ENCODE peak calls at places on chromosomes 16 and 17, in eight cellular contexts. L, M, Q, S, O, G, Z and I are unnamed samples. For H3K4me1, the result is how much of the 10 kb centered on the place peaks cover.

GRCh38 chr16:31331141-31331764 is 23.7 kb upstream of the ITGAX start:
- DNase-seq in L (peak), M (no peak), Q (no peak), S (peak), O (peak), G (peak), Z (no peak), I (peak)

GRCh38 chr17:47955497-47956461 is 1.9 kb downstream of the PRR15L start:
- DNase-seq in L (no peak), M (no peak), Q (no peak), S (no peak), O (no peak), G (no peak), Z (no peak), I (peak)

GRCh38 chr17:75105269-75106080 is 4.3 kb upstream of the ARMC7 start:
- DNase-seq in L (no peak), M (no peak), Q (no peak), S (peak), O (peak), G (peak), Z (no peak), I (no peak)

GRCh38 chr17:21689604-21690003 is 2.7 kb upstream of the KCNJ18 start:
- DNase-seq in L (no peak), M (no peak), Q (no peak), S (no peak), O (peak), G (no peak), Z (peak), I (peak)

GRCh38 chr17:145671-146541 is 8.5 kb downstream of the SCGB1C2 start:
- DNase-seq in L (no peak), M (no peak), Q (no peak), S (no peak), O (peak), G (no peak), Z (peak), I (peak)

GRCh38 chr17:38915639-38915995 is 9.8 kb upstream of the LASP1NB start:
- DNase-seq in L (no peak), M (peak), Q (no peak), S (peak), O (no peak), G (no peak), Z (no peak), I (peak)

GRCh38 chr17:55295411-55296170 is 30.8 kb downstream of the HLF start:
- DNase-seq in L (no peak), M (peak), Q (peak), S (peak), O (no peak), G (peak), Z (no peak), I (no peak)

GRCh38 chr17:55272711-55273578 is 8.2 kb downstream of the HLF start:
- DNase-seq in L (no peak), M (no peak), Q (no peak), S (no peak), O (no peak), G (no peak), Z (no peak), I (no peak)

GRCh38 chr17:549197-550040 is 165.2 kb downstream of the VPS53 start:
- DNase-seq in L (no peak), M (no peak), Q (no peak), S (no peak), O (peak), G (no peak), Z (no peak), I (no peak)

GRCh38 chr16:11495066-11495407 is 91.7 kb downstream of the LITAF start:
- DNase-seq in L (no peak), M (no peak), Q (no peak), S (no peak), O (peak), G (no peak), Z (no peak), I (no peak)

GRCh38 chr17:46144246-46144645 is 49.0 kb downstream of the KANSL1 start:
- DNase-seq in L (no peak), M (no peak), Q (no peak), S (no peak), O (no peak), G (no peak), Z (no peak), I (no peak)

GRCh38 chr17:70076189-70076588 is 1.2 kb downstream of the KCNJ16 start:
- DNase-seq in L (no peak), M (no peak), Q (no peak), S (no peak), O (no peak), G (no peak), Z (no peak), I (no peak)

DNA sequence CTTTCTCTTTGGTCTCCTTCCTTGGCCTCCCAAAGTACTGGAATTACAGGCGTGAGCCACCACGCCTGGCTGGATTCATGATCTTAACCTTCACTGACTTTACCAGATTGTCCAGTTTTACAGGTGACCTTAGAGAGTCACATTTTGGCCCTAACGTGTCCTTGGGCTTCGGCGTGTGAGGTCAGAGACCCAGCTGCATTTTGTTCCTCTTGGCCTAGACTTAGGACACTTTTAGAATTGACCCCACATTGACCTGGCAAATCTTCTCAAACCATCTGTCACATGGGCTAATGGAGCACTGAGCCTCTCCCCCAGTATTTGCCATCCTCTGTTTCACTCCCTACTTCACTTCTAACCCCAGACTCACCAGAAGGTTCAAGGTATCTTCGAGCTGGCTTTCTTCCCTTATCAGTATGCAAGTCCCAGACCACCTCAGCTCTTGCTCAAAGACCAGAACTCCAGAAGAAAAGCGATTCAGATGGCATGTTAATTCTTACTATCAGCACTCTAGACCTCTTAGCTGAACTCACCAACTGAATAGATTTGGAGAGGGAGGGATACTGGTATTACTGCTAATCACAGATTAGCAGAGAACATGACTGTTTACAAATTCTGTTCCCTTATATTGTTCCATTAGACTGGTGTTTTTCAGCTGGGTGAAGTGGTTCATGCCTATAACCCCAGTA is 1.8 kb upstream of the CYTH1 start:
- DNase-seq in L (no peak), M (no peak), Q (no peak), S (no peak), O (no peak), G (no peak), Z (no peak), I (no peak)
- H3K4me3 ChIP-seq in L (no peak), M (no peak), Q (no peak), S (no peak), O (no peak), G (no peak), Z (no peak), I (no peak)

GRCh38 chr17:19288453-19288852 is 51.3 kb downstream of the EPN2 start:
- DNase-seq in L (no peak), M (no peak), Q (no peak), S (peak), O (peak), G (peak), Z (no peak), I (no peak)

GRCh38 chr17:19292377-19292711 is 55.2 kb downstream of the EPN2 start:
- DNase-seq in L (no peak), M (no peak), Q (no peak), S (no peak), O (no peak), G (no peak), Z (no peak), I (no peak)

GRCh38 chr17:19291646-19292376 is 54.6 kb downstream of the EPN2 start:
- DNase-seq in L (no peak), M (no peak), Q (no peak), S (no peak), O (peak), G (no peak), Z (no peak), I (no peak)

GRCh38 chr17:19287651-19288050 is 50.5 kb downstream of the EPN2 start:
- DNase-seq in L (no peak), M (no peak), Q (no peak), S (no peak), O (peak), G (no peak), Z (no peak), I (no peak)

DNA sequence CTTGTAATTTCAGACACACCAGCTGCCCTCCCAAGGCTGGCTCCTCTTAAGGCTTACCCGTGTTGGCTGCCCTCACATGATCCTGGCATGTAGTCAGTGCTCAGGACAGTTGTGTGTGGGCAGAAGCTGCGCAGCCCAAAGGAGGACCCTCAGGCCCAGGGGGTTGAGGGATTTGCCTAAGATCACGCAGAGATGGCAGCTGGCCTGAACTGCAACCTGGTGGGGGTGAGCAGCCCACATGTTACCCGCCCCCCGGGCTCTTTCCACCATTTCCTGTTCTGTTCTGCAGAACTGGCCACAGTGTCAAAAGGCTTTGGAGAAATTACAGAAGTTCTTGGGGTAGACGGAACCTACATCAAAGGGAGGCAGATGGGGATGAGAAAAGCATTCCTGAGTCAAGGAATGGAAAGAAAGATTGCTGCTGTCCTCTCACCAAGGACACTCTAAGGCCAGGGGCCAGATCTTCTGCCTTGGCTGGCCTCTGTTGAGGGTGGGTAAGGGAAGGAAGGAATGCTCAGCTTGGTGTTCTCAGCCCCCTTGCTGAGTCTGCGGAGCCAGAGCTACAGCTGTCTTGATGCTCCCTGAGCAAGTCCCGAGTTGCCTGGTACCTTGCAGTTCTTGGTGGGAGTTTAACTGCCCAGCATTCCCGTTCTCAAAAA is 53.0 kb downstream of the EPN2 start:
- DNase-seq in L (no peak), M (no peak), Q (no peak), S (peak), O (peak), G (no peak), Z (no peak), I (no peak)
- H3K4me1 ChIP-seq in L (half or more), M (under half), Q (under half), S (under half), O (under half), G (under half), Z (under half), I (under half)

DNA sequence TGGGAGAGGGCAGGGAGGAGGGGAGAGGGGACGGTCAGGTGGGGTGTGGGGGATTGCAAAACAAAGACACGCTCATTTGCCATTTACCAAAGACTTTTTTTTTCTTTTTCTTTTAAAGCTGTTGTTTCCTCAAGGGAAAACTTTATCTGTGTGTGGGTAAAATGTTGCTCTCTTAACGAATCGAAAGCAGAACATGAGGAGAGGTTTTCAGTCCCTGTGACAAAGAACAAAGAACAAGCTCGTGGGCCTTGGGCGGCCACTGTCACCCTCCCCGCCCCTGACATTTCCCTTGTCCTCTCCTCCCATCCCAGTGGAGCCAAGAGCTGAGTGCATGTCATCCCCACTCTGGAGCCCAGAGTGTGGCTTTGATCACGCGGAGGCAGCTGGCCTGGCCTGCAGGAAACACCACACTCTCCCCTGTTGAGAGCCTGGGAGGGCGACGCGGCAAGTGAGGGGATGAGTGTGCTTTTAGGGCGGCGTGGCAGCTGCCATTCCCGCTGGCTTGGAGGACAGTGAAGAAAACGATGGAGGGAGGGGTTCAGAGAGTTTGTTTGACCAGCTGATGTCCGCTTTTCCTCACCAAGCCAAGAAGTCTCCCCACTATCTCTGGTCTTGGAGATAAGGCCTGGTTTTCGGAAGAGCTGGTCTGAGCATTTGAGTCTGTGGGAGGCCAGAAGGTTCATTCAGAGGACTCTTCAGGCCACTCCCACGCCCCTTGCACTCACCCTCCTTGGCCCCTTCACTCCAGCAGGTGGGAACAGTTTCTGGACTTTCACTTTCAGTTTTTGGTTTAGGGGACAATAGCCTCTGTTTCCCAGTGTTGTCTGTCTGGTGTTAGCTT is 11.4 kb downstream of the CCR7 start:
- DNase-seq in L (peak), M (peak), Q (no peak), S (peak), O (peak), G (no peak), Z (peak), I (peak)
- H3K4me3 ChIP-seq in L (no peak), M (no peak), Q (no peak), S (no peak), O (no peak), G (no peak), Z (no peak), I (no peak)

GRCh38 chr16:75379911-75380847 is 53.1 kb downstream of the CFDP1 start:
- DNase-seq in L (no peak), M (no peak), Q (no peak), S (no peak), O (peak), G (no peak), Z (no peak), I (no peak)

GRCh38 chr16:75378616-75379015 is 54.7 kb downstream of the CFDP1 start:
- DNase-seq in L (no peak), M (no peak), Q (no peak), S (no peak), O (no peak), G (no peak), Z (no peak), I (no peak)

GRCh38 chr16:75377971-75378386 is 55.3 kb downstream of the CFDP1 start:
- DNase-seq in L (no peak), M (no peak), Q (peak), S (peak), O (peak), G (peak), Z (no peak), I (no peak)

GRCh38 chr16:75380870-75381269 is 52.4 kb downstream of the CFDP1 start:
- DNase-seq in L (no peak), M (no peak), Q (no peak), S (no peak), O (peak), G (no peak), Z (no peak), I (no peak)

GRCh38 chr16:75379339-75379738 is 54.0 kb downstream of the CFDP1 start:
- DNase-seq in L (no peak), M (no peak), Q (no peak), S (no peak), O (no peak), G (no peak), Z (no peak), I (no peak)
- H3K4me1 ChIP-seq in L (under half), M (under half), Q (under half), S (under half), O (under half), G (under half), Z (under half), I (under half)

GRCh38 chr17:73338050-73338491 is 26.3 kb upstream of the CDC42EP4 start:
- DNase-seq in L (no peak), M (no peak), Q (no peak), S (no peak), O (peak), G (no peak), Z (peak), I (peak)
- H3K4me3 ChIP-seq in L (peak), M (no peak), Q (no peak), S (no peak), O (peak), G (no peak), Z (no peak), I (no peak)

GRCh38 chr17:14303343-14304221 is 2.7 kb downstream of the HS3ST3B1 start:
- DNase-seq in L (no peak), M (no peak), Q (no peak), S (peak), O (peak), G (peak), Z (no peak), I (no peak)

GRCh38 chr17:14301761-14302401 is 1.0 kb downstream of the HS3ST3B1 start:
- DNase-seq in L (no peak), M (no peak), Q (no peak), S (peak), O (peak), G (peak), Z (no peak), I (peak)

GRCh38 chr17:14301279-14301760 is 439 bp downstream of the HS3ST3B1 start:
- DNase-seq in L (no peak), M (no peak), Q (no peak), S (no peak), O (peak), G (peak), Z (no peak), I (peak)

GRCh38 chr17:14304222-14304844 is 3.5 kb downstream of the HS3ST3B1 start:
- DNase-seq in L (no peak), M (no peak), Q (no peak), S (peak), O (peak), G (no peak), Z (no peak), I (no peak)

GRCh38 chr17:14302421-14303099 is 1.7 kb downstream of the HS3ST3B1 start:
- DNase-seq in L (peak), M (peak), Q (peak), S (peak), O (peak), G (peak), Z (peak), I (peak)
- H3K4me1 ChIP-seq in L (half or more), M (under half), Q (under half), S (under half), O (under half), G (under half), Z (under half), I (under half)